ENCODE peak calls at places on chromosomes 11 and 22, in five cellular contexts. E, K, X, D and N are unnamed samples.
A peak's percentile ranks its signal among the peaks of the same experiment; 100 is the strongest.

GRCh38 chr11:2409701-2410468 is 9.3 kb downstream of the TSSC4 start:
- DNase-seq in E (no peak), K (no peak), X (no peak), D (no peak), N (no peak)

GRCh38 chr22:50481440-50482106 is at the start of gene ADM2:
- DNase-seq in E (peak; percentile 60), K (no peak), X (no peak), D (peak; percentile 68), N (no peak)

GRCh38 chr11:76903325-76903724 is 42.6 kb downstream of the ACER3 start:
- DNase-seq in E (no peak), K (no peak), X (no peak), D (no peak), N (no peak)

GRCh38 chr11:64245797-64246623 is 733 bp downstream of the PPP1R14B start:
- DNase-seq in E (peak; percentile 35), K (peak; percentile 27), X (peak; percentile 29), D (peak; percentile 47), N (peak; percentile 92)

GRCh38 chr22:46806789-46807188 is 44.3 kb downstream of the TBC1D22A start:
- DNase-seq in E (no peak), K (no peak), X (no peak), D (no peak), N (no peak)

GRCh38 chr11:9039194-9039593 is 35.4 kb upstream of the NRIP3 start:
- DNase-seq in E (no peak), K (no peak), X (no peak), D (no peak), N (no peak)

GRCh38 chr11:112608466-112608865 is 347.8 kb upstream of the PLET1 start:
- DNase-seq in E (no peak), K (no peak), X (no peak), D (no peak), N (no peak)

GRCh38 chr22:44026630-44027511 is 2.8 kb downstream of the PARVB start:
- DNase-seq in E (peak; percentile 34), K (peak; percentile 38), X (no peak), D (peak; percentile 85), N (peak; percentile 84)

GRCh38 chr11:94325681-94326080 is 21.3 kb downstream of the IZUMO1R start:
- DNase-seq in E (peak; percentile 11), K (no peak), X (no peak), D (peak; percentile 63), N (peak; percentile 14)

GRCh38 chr11:10303558-10304363 is 1.1 kb upstream of the ADM start:
- DNase-seq in E (no peak), K (no peak), X (no peak), D (peak; percentile 44), N (peak; percentile 52)

GRCh38 chr11:60059052-60059451 is 2.6 kb downstream of the MS4A3 start:
- DNase-seq in E (no peak), K (no peak), X (no peak), D (no peak), N (no peak)

GRCh38 chr11:38169286-38169685 is 1571.2 kb upstream of the RAG2 start:
- DNase-seq in E (no peak), K (no peak), X (no peak), D (no peak), N (no peak)

GRCh38 chr11:23310276-23310675 is 450.0 kb upstream of the CCDC179 start:
- DNase-seq in E (no peak), K (no peak), X (no peak), D (no peak), N (peak; percentile 69)

GRCh38 chr11:59680287-59681154 is 11.7 kb upstream of the PATL1 start:
- DNase-seq in E (peak; percentile 31), K (no peak), X (peak; percentile 3), D (peak; percentile 58), N (peak; percentile 78)

GRCh38 chr11:76808158-76808557 is 25.0 kb downstream of the TSKU start:
- DNase-seq in E (no peak), K (no peak), X (no peak), D (no peak), N (no peak)

GRCh38 chr22:50542416-50542927 is 3.2 kb upstream of the KLHDC7B start:
- DNase-seq in E (no peak), K (no peak), X (no peak), D (peak; percentile 69), N (no peak)

GRCh38 chr22:31250740-31251330 is 38.7 kb downstream of the LIMK2 start:
- DNase-seq in E (no peak), K (no peak), X (no peak), D (no peak), N (no peak)

GRCh38 chr11:88553204-88553603 is 215.7 kb upstream of the CTSC start:
- DNase-seq in E (no peak), K (no peak), X (no peak), D (no peak), N (peak; percentile 28)